ENCODE peak calls at places on chromosomes 12 and 14, in nine cellular contexts. B, O, I, Q, L, Y, D, P and T are unnamed samples.

GRCh38 chr12:23895792-23896218 is 53.7 kb downstream of the SOX5 start:
- DNase-seq in B (no peak), O (no peak), I (no peak), Q (no peak), L (no peak), Y (no peak), D (no peak), P (no peak), T (no peak)

GRCh38 chr14:82667006-82667405 is 1133.4 kb upstream of the SEL1L start:
- DNase-seq in B (no peak), O (no peak), I (no peak), Q (peak; percentile 2), L (no peak), Y (peak; percentile 3), D (no peak), P (no peak), T (no peak)

GRCh38 chr12:71517145-71517846 is 77.7 kb downstream of the LGR5 start:
- DNase-seq in B (no peak), O (no peak), I (no peak), Q (no peak), L (no peak), Y (no peak), D (no peak), P (no peak), T (no peak)

GRCh38 chr12:117890137-117890536 is 78.7 kb downstream of the KSR2 start:
- DNase-seq in B (no peak), O (no peak), I (no peak), Q (no peak), L (no peak), Y (peak; percentile 34), D (no peak), P (no peak), T (no peak)

GRCh38 chr12:10186299-10186698 is 7.5 kb downstream of the TMEM52B start:
- DNase-seq in B (no peak), O (peak; percentile 28), I (no peak), Q (no peak), L (no peak), Y (no peak), D (peak; percentile 29), P (no peak), T (no peak)

GRCh38 chr14:74403619-74404417 is 22.2 kb downstream of the SYNDIG1L start:
- DNase-seq in B (no peak), O (no peak), I (no peak), Q (no peak), L (no peak), Y (no peak), D (no peak), P (no peak), T (no peak)

GRCh38 chr12:459430-460258 is at the start of gene B4GALNT3:
- DNase-seq in B (peak; percentile 51), O (peak; percentile 83), I (peak; percentile 62), Q (peak; percentile 24), L (peak; percentile 88), Y (peak; percentile 32), D (peak; percentile 61), P (no peak), T (peak; percentile 68)

GRCh38 chr12:120497524-120498150 is 1.7 kb downstream of the DYNLL1 start:
- DNase-seq in B (no peak), O (no peak), I (no peak), Q (peak; percentile 19), L (no peak), Y (no peak), D (no peak), P (peak; percentile 41), T (no peak)

GRCh38 chr14:25350802-25351201 is 300.9 kb upstream of the STXBP6 start:
- DNase-seq in B (no peak), O (no peak), I (peak; percentile 19), Q (no peak), L (no peak), Y (no peak), D (no peak), P (no peak), T (no peak)

GRCh38 chr12:3468329-3468728 is 22.7 kb upstream of the PRMT8 start:
- DNase-seq in B (no peak), O (no peak), I (no peak), Q (no peak), L (no peak), Y (no peak), D (no peak), P (no peak), T (no peak)

GRCh38 chr12:106107566-106107965 is 31.2 kb downstream of the NUAK1 start:
- DNase-seq in B (no peak), O (no peak), I (no peak), Q (peak; percentile 70), L (no peak), Y (peak; percentile 40), D (no peak), P (peak; percentile 68), T (no peak)

GRCh38 chr12:16939871-16940306 is 333.9 kb upstream of the LMO3 start:
- DNase-seq in B (peak; percentile 75), O (peak; percentile 44), I (no peak), Q (peak; percentile 20), L (peak; percentile 36), Y (peak; percentile 94), D (no peak), P (peak; percentile 8), T (peak; percentile 81)

GRCh38 chr12:47321436-47321835 is 241.7 kb upstream of the AMIGO2 start:
- DNase-seq in B (no peak), O (no peak), I (no peak), Q (no peak), L (no peak), Y (no peak), D (no peak), P (no peak), T (no peak)

GRCh38 chr14:37466623-37467088 is 128.4 kb downstream of the FOXA1 start:
- DNase-seq in B (no peak), O (no peak), I (no peak), Q (peak; percentile 14), L (no peak), Y (peak; percentile 30), D (no peak), P (no peak), T (no peak)

GRCh38 chr12:123813349-123813748 is 51.2 kb downstream of the DNAH10 start:
- DNase-seq in B (no peak), O (no peak), I (no peak), Q (peak; percentile 60), L (no peak), Y (no peak), D (no peak), P (peak; percentile 12), T (no peak)

GRCh38 chr12:124569375-124570148 is 2.1 kb upstream of the NCOR2 start:
- DNase-seq in B (no peak), O (no peak), I (no peak), Q (no peak), L (no peak), Y (no peak), D (no peak), P (no peak), T (no peak)

GRCh38 chr12:21566907-21567355 is 37.7 kb downstream of the GYS2 start:
- DNase-seq in B (no peak), O (no peak), I (no peak), Q (no peak), L (no peak), Y (no peak), D (no peak), P (no peak), T (no peak)

GRCh38 chr12:65171073-65171472 is 1.7 kb downstream of the LEMD3 start:
- DNase-seq in B (no peak), O (no peak), I (no peak), Q (peak; percentile 37), L (no peak), Y (no peak), D (no peak), P (peak; percentile 46), T (no peak)
- H3K4me3 ChIP-seq in B (peak overlapping the region; percentile 90), O (peak overlapping the region; percentile 95), I (peak overlapping the region; percentile 93), Q (peak overlapping the region; percentile 85), L (peak overlapping the region; percentile 93), Y (peak overlapping the region; percentile 97), D (peak overlapping the region; percentile 94), P (peak overlapping the region; percentile 89), T (peak overlapping the region; percentile 95)

DNA sequence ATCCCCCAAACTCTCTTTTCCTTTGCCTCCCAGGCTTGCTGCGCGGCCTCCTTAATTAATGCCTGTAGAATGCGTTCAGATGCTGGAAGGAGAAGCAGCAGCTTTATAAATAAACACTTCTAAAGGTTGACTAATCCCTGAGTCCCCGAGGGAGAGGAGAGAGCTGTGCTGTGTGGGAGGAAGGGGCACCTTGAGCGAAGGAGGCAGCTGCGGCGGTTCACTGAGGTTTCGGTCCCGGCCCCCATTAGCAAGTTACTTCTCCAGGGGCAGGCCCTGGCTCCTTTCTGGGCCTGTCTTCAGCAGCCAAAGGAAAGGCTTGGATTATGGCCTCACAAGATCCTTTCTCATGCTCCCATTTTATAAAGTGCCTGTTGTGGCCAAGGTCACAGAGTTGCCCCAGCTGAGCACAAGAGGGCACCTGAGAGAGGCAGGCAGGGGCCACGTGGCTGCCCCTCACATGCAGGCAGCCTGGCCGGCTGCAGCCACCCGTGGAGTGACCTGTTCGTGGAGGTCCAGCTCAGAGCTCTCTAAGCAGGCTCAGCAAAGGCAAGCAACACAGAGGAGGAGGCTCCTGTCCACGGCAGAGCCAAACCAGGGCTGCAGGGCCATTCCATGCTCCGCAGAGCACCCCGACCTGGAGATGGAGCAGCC is 15.0 kb upstream of the CACNA2D4 start:
- DNase-seq in B (no peak), O (peak; percentile 8), I (no peak), Q (peak; percentile 25), L (no peak), Y (no peak), D (no peak), P (peak; percentile 81), T (peak; percentile 35)
- TF ChIP-seq CTCF in B (no peak), O (no peak), I (no peak), Q (no peak), L (no peak), Y (no peak), D (no peak), P (no peak), T (peak; percentile 24)

GRCh38 chr14:22870811-22871199 is 735 bp upstream of the LRP10 start:
- DNase-seq in B (no peak), O (no peak), I (no peak), Q (no peak), L (no peak), Y (no peak), D (no peak), P (no peak), T (no peak)
- H3K4me3 ChIP-seq in B (peak overlapping the region; percentile 83), O (peak overlapping the region; percentile 99), I (peak overlapping the region; percentile 74), Q (peak overlapping the region; percentile 91), L (peak overlapping the region; percentile 93), Y (peak overlapping the region; percentile 78), D (peak overlapping the region; percentile 97), P (peak overlapping the region; percentile 79), T (peak overlapping the region; percentile 71)

GRCh38 chr12:109573914-109574244 is 285 bp downstream of the MVK start:
- DNase-seq in B (no peak), O (no peak), I (no peak), Q (no peak), L (no peak), Y (no peak), D (no peak), P (no peak), T (no peak)

GRCh38 chr12:109575683-109576082 is 2.1 kb downstream of the MVK start:
- DNase-seq in B (no peak), O (no peak), I (no peak), Q (no peak), L (no peak), Y (no peak), D (no peak), P (no peak), T (no peak)

GRCh38 chr12:109571773-109572505 is 1.4 kb downstream of the MMAB start:
- DNase-seq in B (no peak), O (no peak), I (no peak), Q (no peak), L (no peak), Y (no peak), D (no peak), P (no peak), T (no peak)

GRCh38 chr12:109572506-109572845 is 828 bp downstream of the MMAB start:
- DNase-seq in B (no peak), O (no peak), I (no peak), Q (no peak), L (no peak), Y (no peak), D (no peak), P (no peak), T (no peak)

GRCh38 chr12:109573029-109573913 is at the start of the genes MMAB and MVK:
- DNase-seq in B (peak; percentile 99), O (peak; percentile 99), I (peak; percentile 98), Q (peak; percentile 100), L (peak; percentile 98), Y (peak; percentile 100), D (peak; percentile 98), P (peak; percentile 99), T (peak; percentile 100)
- TF ChIP-seq CTCF in B (no peak), O (no peak), I (no peak), Q (no peak), L (no peak), Y (no peak), D (no peak), P (no peak), T (no peak)